ENCODE peak calls at places on chromosomes 5 and 9, in six cellular contexts. One of them, this sample, is unnamed.

GRCh38 chr5:157719231-157719630 is 12.0 kb upstream of the THG1L start:
- DNase-seq in A549: no peak
- DNase-seq in WTC11: no peak
- DNase-seq in endothelial cell of umbilical vein: no peak
- DNase-seq in HepG2: no peak
- DNase-seq in H1: no peak
- DNase-seq in this sample: no peak

GRCh38 chr5:14267166-14267838 is 124.2 kb downstream of the TRIO start:
- DNase-seq in HepG2: peak
- DNase-seq in H1: no peak
- DNase-seq in endothelial cell of umbilical vein: peak
- DNase-seq in WTC11: no peak
- DNase-seq in A549: peak
- DNase-seq in this sample: peak

GRCh38 chr5:178560911-178561310 is 29.3 kb downstream of the COL23A1 start:
- DNase-seq in endothelial cell of umbilical vein: no peak
- DNase-seq in A549: no peak
- DNase-seq in H1: no peak
- DNase-seq in HepG2: no peak
- DNase-seq in WTC11: no peak
- DNase-seq in this sample: no peak

GRCh38 chr5:54795284-54795683 is 190.1 kb downstream of the ESM1 start:
- DNase-seq in HepG2: no peak
- DNase-seq in A549: no peak
- DNase-seq in WTC11: no peak
- DNase-seq in endothelial cell of umbilical vein: no peak
- DNase-seq in H1: no peak
- DNase-seq in this sample: no peak

GRCh38 chr9:73039253-73039915 is 86.5 kb upstream of the ALDH1A1 start:
- DNase-seq in A549: no peak
- DNase-seq in HepG2: no peak
- DNase-seq in endothelial cell of umbilical vein: peak
- DNase-seq in WTC11: no peak
- DNase-seq in H1: no peak
- DNase-seq in this sample: no peak

GRCh38 chr5:171309526-171310333 is 682 bp downstream of the TLX3 start:
- DNase-seq in HepG2: no peak
- DNase-seq in H1: no peak
- DNase-seq in WTC11: peak
- DNase-seq in A549: peak
- DNase-seq in endothelial cell of umbilical vein: no peak
- DNase-seq in this sample: no peak

GRCh38 chr5:18745591-18745987 is 1111.3 kb downstream of the TAF11L14 start:
- DNase-seq in H1: no peak
- DNase-seq in endothelial cell of umbilical vein: no peak
- DNase-seq in HepG2: peak
- DNase-seq in A549: peak
- DNase-seq in WTC11: no peak
- DNase-seq in this sample: no peak

GRCh38 chr5:146490089-146490843 is 25.7 kb downstream of the GPR151 start:
- DNase-seq in HepG2: no peak
- DNase-seq in A549: no peak
- DNase-seq in WTC11: no peak
- DNase-seq in endothelial cell of umbilical vein: peak
- DNase-seq in H1: no peak
- DNase-seq in this sample: no peak

GRCh38 chr5:18113724-18114123 is 479.5 kb downstream of the TAF11L14 start:
- DNase-seq in A549: peak
- DNase-seq in WTC11: no peak
- DNase-seq in endothelial cell of umbilical vein: no peak
- DNase-seq in H1: no peak
- DNase-seq in HepG2: no peak
- DNase-seq in this sample: no peak

GRCh38 chr5:74311961-74312360 is 328.6 kb downstream of the ENC1 start:
- DNase-seq in endothelial cell of umbilical vein: no peak
- DNase-seq in H1: no peak
- DNase-seq in WTC11: no peak
- DNase-seq in A549: no peak
- DNase-seq in HepG2: no peak
- DNase-seq in this sample: no peak

GRCh38 chr9:2319421-2319820 is 302.2 kb upstream of the VLDLR start:
- DNase-seq in A549: no peak
- DNase-seq in WTC11: no peak
- DNase-seq in HepG2: no peak
- DNase-seq in endothelial cell of umbilical vein: no peak
- DNase-seq in H1: no peak
- DNase-seq in this sample: no peak

GRCh38 chr5:152942633-152943336 is 537.7 kb upstream of the NMUR2 start:
- DNase-seq in A549: no peak
- DNase-seq in H1: no peak
- DNase-seq in HepG2: no peak
- DNase-seq in WTC11: no peak
- DNase-seq in endothelial cell of umbilical vein: no peak
- DNase-seq in this sample: no peak

GRCh38 chr9:125126019-125126746 is 17.1 kb downstream of the SCAI start:
- DNase-seq in WTC11: no peak
- DNase-seq in HepG2: no peak
- DNase-seq in A549: peak
- DNase-seq in endothelial cell of umbilical vein: peak
- DNase-seq in H1: no peak
- DNase-seq in this sample: peak

GRCh38 chr9:72203205-72203803 is 54.1 kb downstream of the GDA start:
- DNase-seq in endothelial cell of umbilical vein: peak
- DNase-seq in A549: peak
- DNase-seq in HepG2: peak
- DNase-seq in WTC11: peak
- DNase-seq in H1: no peak
- DNase-seq in this sample: peak

GRCh38 chr5:128763324-128763723 is 202.0 kb upstream of the SLC27A6 start:
- DNase-seq in H1: no peak
- DNase-seq in WTC11: no peak
- DNase-seq in HepG2: no peak
- DNase-seq in endothelial cell of umbilical vein: no peak
- DNase-seq in A549: no peak
- DNase-seq in this sample: no peak

GRCh38 chr5:114325552-114325951 is 36.3 kb upstream of the KCNN2 start:
- DNase-seq in WTC11: no peak
- DNase-seq in H1: no peak
- DNase-seq in A549: no peak
- DNase-seq in HepG2: no peak
- DNase-seq in endothelial cell of umbilical vein: peak
- DNase-seq in this sample: no peak

GRCh38 chr5:145483211-145483610 is 351.9 kb downstream of the PRELID2 start:
- DNase-seq in H1: no peak
- DNase-seq in endothelial cell of umbilical vein: no peak
- DNase-seq in HepG2: no peak
- DNase-seq in WTC11: no peak
- DNase-seq in A549: peak
- DNase-seq in this sample: no peak

GRCh38 chr9:115494958-115495690 is 377.2 kb upstream of the TNC start:
- DNase-seq in endothelial cell of umbilical vein: no peak
- DNase-seq in HepG2: peak
- DNase-seq in A549: peak
- DNase-seq in WTC11: no peak
- DNase-seq in H1: no peak
- DNase-seq in this sample: no peak

GRCh38 chr5:145506451-145506850 is 328.7 kb downstream of the PRELID2 start:
- DNase-seq in endothelial cell of umbilical vein: no peak
- DNase-seq in A549: no peak
- DNase-seq in HepG2: no peak
- DNase-seq in H1: no peak
- DNase-seq in WTC11: no peak
- DNase-seq in this sample: no peak

GRCh38 chr5:176965633-176966032 is 40.9 kb downstream of the UIMC1 start:
- DNase-seq in H1: no peak
- DNase-seq in HepG2: no peak
- DNase-seq in A549: no peak
- DNase-seq in WTC11: no peak
- DNase-seq in endothelial cell of umbilical vein: no peak
- DNase-seq in this sample: no peak

GRCh38 chr5:134132372-134133212 is 18.1 kb downstream of the TCF7 start:
- DNase-seq in endothelial cell of umbilical vein: no peak
- DNase-seq in A549: no peak
- DNase-seq in H1: no peak
- DNase-seq in WTC11: peak
- DNase-seq in HepG2: no peak
- DNase-seq in this sample: no peak

GRCh38 chr9:105069285-105070065 is 141.5 kb upstream of the ABCA1 start:
- DNase-seq in WTC11: no peak
- DNase-seq in endothelial cell of umbilical vein: no peak
- DNase-seq in H1: no peak
- DNase-seq in A549: peak
- DNase-seq in HepG2: peak
- DNase-seq in this sample: no peak

GRCh38 chr9:109922617-109923260 is 142.7 kb downstream of the PALM2AKAP2 start:
- DNase-seq in A549: no peak
- DNase-seq in WTC11: no peak
- DNase-seq in HepG2: no peak
- DNase-seq in endothelial cell of umbilical vein: no peak
- DNase-seq in H1: no peak
- DNase-seq in this sample: no peak

GRCh38 chr9:129860653-129861446 is 25.6 kb downstream of the USP20 start:
- DNase-seq in endothelial cell of umbilical vein: no peak
- DNase-seq in HepG2: no peak
- DNase-seq in WTC11: no peak
- DNase-seq in A549: no peak
- DNase-seq in H1: no peak
- DNase-seq in this sample: peak

DNA sequence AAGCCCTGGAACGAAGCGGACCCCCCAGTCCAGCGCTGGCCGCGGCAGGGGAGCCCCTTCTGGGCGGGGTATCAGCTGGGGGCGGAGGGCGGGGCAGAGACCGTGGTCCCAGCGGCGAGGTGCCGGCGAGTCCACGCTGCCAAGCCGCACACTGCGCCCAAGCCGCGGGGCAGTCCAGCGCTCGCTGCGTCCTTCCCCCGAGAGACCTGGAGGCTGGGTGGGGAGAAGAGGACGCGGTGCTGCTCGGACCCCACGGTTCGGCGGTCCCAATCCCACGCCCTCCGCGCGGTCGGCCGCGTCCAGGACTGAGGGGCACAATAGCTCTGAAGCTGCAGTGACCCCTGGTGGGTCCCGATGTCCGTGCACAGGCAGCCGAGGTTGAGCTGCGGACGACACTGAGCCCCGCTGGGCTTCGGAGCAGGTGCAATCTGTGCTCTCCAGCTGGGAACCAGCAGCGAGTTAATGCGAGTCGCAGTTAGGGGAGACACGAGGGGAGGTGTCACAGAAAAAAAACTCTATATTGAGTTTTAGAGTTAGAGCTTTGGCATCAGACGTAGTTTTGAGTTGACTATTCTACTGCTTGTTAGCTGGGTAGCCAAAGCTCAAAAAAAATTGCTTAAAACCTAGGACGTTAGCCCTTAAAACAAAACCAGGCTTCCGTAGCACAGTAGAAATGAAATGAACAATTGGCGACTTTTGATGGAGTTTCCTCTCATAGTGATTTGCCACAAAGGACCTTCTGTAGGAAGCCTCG is 1.2 kb upstream of the EPB41L4A start:
- DNase-seq in A549: peak
- DNase-seq in WTC11: peak
- DNase-seq in H1: peak
- DNase-seq in HepG2: peak
- DNase-seq in endothelial cell of umbilical vein: peak
- DNase-seq in this sample: peak
- TF ChIP-seq CTCF in A549: peak
- TF ChIP-seq CTCF in WTC11: peak
- TF ChIP-seq CTCF in H1: peak
- TF ChIP-seq CTCF in HepG2: peak
- TF ChIP-seq CTCF in endothelial cell of umbilical vein: peak
- TF ChIP-seq CTCF in this sample: peak

DNA sequence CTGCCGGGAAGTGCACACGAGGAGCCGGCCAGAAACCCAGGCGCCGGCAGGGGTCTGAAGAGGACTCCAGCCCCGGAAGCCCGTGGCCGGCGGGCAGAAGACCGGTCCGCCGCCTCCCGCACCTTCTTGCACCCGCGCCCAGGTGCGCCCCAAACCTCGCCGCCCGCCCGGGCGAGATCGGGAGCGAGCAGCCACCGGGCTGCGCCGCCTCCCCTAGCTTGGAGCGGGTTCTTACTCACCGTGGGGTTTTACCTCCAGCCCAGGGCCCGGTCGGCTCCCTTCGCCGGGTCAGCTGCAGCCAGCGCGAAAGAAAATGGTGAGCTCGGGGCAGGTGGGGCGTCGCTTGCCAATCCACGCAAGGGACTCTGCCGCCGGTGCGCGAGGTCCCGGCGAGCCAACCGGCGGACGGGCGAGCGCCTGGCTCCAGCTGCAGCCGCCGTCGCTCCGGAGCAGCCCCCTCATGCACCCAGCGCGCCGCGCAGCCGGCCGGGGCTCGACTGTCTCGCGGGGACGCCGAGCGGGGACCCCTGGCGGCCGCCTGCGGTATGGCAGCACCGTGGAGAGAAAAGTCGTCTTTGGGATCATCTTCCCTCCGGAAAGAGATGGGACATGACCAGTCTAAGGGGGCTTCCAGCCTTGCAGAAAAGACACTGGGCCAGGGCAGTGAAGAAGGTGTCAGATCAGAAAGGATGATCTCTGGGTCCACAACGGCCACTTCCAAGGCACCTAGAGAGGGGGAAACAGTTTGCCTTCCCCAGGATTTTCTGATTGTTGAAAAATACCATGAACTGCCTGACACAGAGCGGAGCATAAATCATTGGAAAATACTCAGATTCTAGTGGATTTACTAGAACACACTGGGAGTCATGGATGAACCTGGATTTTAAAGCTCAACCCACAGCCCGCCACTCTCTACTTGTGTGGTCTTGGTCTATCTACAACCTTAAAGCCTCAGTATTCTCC is at the start of gene MOB3B:
- DNase-seq in WTC11: peak
- DNase-seq in H1: no peak
- DNase-seq in endothelial cell of umbilical vein: peak
- DNase-seq in A549: peak
- DNase-seq in HepG2: peak
- DNase-seq in this sample: peak
- TF ChIP-seq JUN in WTC11: no peak
- TF ChIP-seq JUN in H1: no peak
- TF ChIP-seq JUN in endothelial cell of umbilical vein: no peak
- TF ChIP-seq JUN in A549: peak
- TF ChIP-seq JUN in HepG2: no peak
- TF ChIP-seq JUN in this sample: no peak

GRCh38 chr5:124289641-124290201 is 456.7 kb downstream of the ZNF608 start:
- DNase-seq in H1: peak
- DNase-seq in HepG2: peak
- DNase-seq in A549: no peak
- DNase-seq in WTC11: peak
- DNase-seq in endothelial cell of umbilical vein: no peak
- DNase-seq in this sample: no peak
- TF ChIP-seq CTCF in H1: peak
- TF ChIP-seq CTCF in HepG2: peak
- TF ChIP-seq CTCF in A549: no peak
- TF ChIP-seq CTCF in WTC11: peak
- TF ChIP-seq CTCF in endothelial cell of umbilical vein: no peak
- TF ChIP-seq CTCF in this sample: no peak

GRCh38 chr5:36552626-36553393 is 53.6 kb upstream of the SLC1A3 start:
- DNase-seq in HepG2: no peak
- DNase-seq in endothelial cell of umbilical vein: peak
- DNase-seq in A549: peak
- DNase-seq in WTC11: no peak
- DNase-seq in H1: no peak
- DNase-seq in this sample: no peak

GRCh38 chr5:36561596-36561995 is 44.8 kb upstream of the SLC1A3 start:
- DNase-seq in A549: no peak
- DNase-seq in endothelial cell of umbilical vein: no peak
- DNase-seq in WTC11: no peak
- DNase-seq in H1: no peak
- DNase-seq in HepG2: no peak
- DNase-seq in this sample: no peak

GRCh38 chr5:36558652-36559051 is 47.8 kb upstream of the SLC1A3 start:
- DNase-seq in HepG2: no peak
- DNase-seq in WTC11: no peak
- DNase-seq in endothelial cell of umbilical vein: no peak
- DNase-seq in A549: no peak
- DNase-seq in H1: no peak
- DNase-seq in this sample: no peak
- TF ChIP-seq JUN in HepG2: no peak
- TF ChIP-seq JUN in WTC11: no peak
- TF ChIP-seq JUN in endothelial cell of umbilical vein: no peak
- TF ChIP-seq JUN in A549: no peak
- TF ChIP-seq JUN in H1: no peak
- TF ChIP-seq JUN in this sample: no peak

This sample was measured in K562.